ENCODE peak calls at places on chromosomes 3 and 15, in four cellular contexts. One of them, this sample, is unnamed.

GRCh38 chr15:72493220-72493619 is 19.1 kb downstream of the ARIH1 start:
- DNase-seq in adipocyte: no peak
- DNase-seq in HFF-Myc: no peak
- DNase-seq in thoracic aorta: no peak
- DNase-seq in this sample: no peak

GRCh38 chr15:101439285-101439919 is 50.1 kb downstream of the PCSK6 start:
- DNase-seq in HFF-Myc: no peak
- DNase-seq in adipocyte: peak
- DNase-seq in thoracic aorta: no peak
- DNase-seq in this sample: no peak

GRCh38 chr3:49327485-49327884 is 12.4 kb downstream of the USP4 start:
- DNase-seq in HFF-Myc: no peak
- DNase-seq in thoracic aorta: no peak
- DNase-seq in adipocyte: no peak
- DNase-seq in this sample: no peak

GRCh38 chr3:13403213-13403817 is 16.8 kb downstream of the NUP210 start:
- DNase-seq in thoracic aorta: no peak
- DNase-seq in HFF-Myc: no peak
- DNase-seq in adipocyte: no peak
- DNase-seq in this sample: no peak

GRCh38 chr15:44971036-44971435 is 14.5 kb downstream of the TERB2 start:
- DNase-seq in thoracic aorta: no peak
- DNase-seq in adipocyte: no peak
- DNase-seq in HFF-Myc: no peak
- DNase-seq in this sample: no peak

GRCh38 chr15:32124726-32125125 is 94.4 kb downstream of the CHRNA7 start:
- DNase-seq in thoracic aorta: no peak
- DNase-seq in HFF-Myc: no peak
- DNase-seq in adipocyte: no peak
- DNase-seq in this sample: no peak

GRCh38 chr3:8769088-8769822 is at the start of gene OXTR:
- DNase-seq in thoracic aorta: no peak
- DNase-seq in adipocyte: peak
- DNase-seq in HFF-Myc: peak
- DNase-seq in this sample: no peak

GRCh38 chr3:36244728-36245127 is 135.6 kb upstream of the STAC start:
- DNase-seq in adipocyte: peak
- DNase-seq in HFF-Myc: peak
- DNase-seq in thoracic aorta: no peak
- DNase-seq in this sample: no peak

GRCh38 chr15:96340611-96341464 is 10.3 kb downstream of the NR2F2 start:
- DNase-seq in HFF-Myc: no peak
- DNase-seq in thoracic aorta: no peak
- DNase-seq in adipocyte: peak
- DNase-seq in this sample: no peak

GRCh38 chr15:36757189-36757814 is 177.9 kb downstream of the CDIN1 start:
- DNase-seq in HFF-Myc: no peak
- DNase-seq in thoracic aorta: no peak
- DNase-seq in adipocyte: no peak
- DNase-seq in this sample: no peak

GRCh38 chr3:188664795-188665194 is 507.0 kb upstream of the TPRG1 start:
- DNase-seq in HFF-Myc: no peak
- DNase-seq in adipocyte: no peak
- DNase-seq in thoracic aorta: no peak
- DNase-seq in this sample: no peak

GRCh38 chr15:78071378-78071777 is 6.1 kb downstream of the TBC1D2B start:
- DNase-seq in adipocyte: no peak
- DNase-seq in HFF-Myc: no peak
- DNase-seq in thoracic aorta: no peak
- DNase-seq in this sample: no peak

GRCh38 chr15:64856429-64857145 is 14.9 kb downstream of the PLEKHO2 start:
- DNase-seq in adipocyte: peak
- DNase-seq in thoracic aorta: no peak
- DNase-seq in HFF-Myc: no peak
- DNase-seq in this sample: no peak

GRCh38 chr15:101652783-101653430 is 726 bp upstream of the TM2D3 start:
- DNase-seq in HFF-Myc: no peak
- DNase-seq in adipocyte: peak
- DNase-seq in thoracic aorta: no peak
- DNase-seq in this sample: no peak

GRCh38 chr15:91824256-91824655 is 29.3 kb upstream of the SLCO3A1 start:
- DNase-seq in thoracic aorta: no peak
- DNase-seq in adipocyte: no peak
- DNase-seq in HFF-Myc: no peak
- DNase-seq in this sample: no peak

GRCh38 chr3:69770219-69770618 is 31.0 kb downstream of the MITF start:
- DNase-seq in adipocyte: no peak
- DNase-seq in HFF-Myc: no peak
- DNase-seq in thoracic aorta: no peak
- DNase-seq in this sample: peak

GRCh38 chr3:20046556-20046955 is 6.3 kb downstream of the KAT2B start:
- DNase-seq in HFF-Myc: no peak
- DNase-seq in thoracic aorta: no peak
- DNase-seq in adipocyte: no peak
- DNase-seq in this sample: no peak

GRCh38 chr3:20042331-20042730 is 2.1 kb downstream of the KAT2B start:
- DNase-seq in adipocyte: no peak
- DNase-seq in thoracic aorta: no peak
- DNase-seq in HFF-Myc: no peak
- DNase-seq in this sample: no peak

GRCh38 chr3:20043398-20043797 is 3.2 kb downstream of the KAT2B start:
- DNase-seq in HFF-Myc: no peak
- DNase-seq in thoracic aorta: peak
- DNase-seq in adipocyte: peak
- DNase-seq in this sample: no peak

GRCh38 chr3:20041197-20041780 is 1.0 kb downstream of the KAT2B start:
- DNase-seq in HFF-Myc: no peak
- DNase-seq in adipocyte: peak
- DNase-seq in thoracic aorta: peak
- DNase-seq in this sample: no peak

GRCh38 chr3:20043825-20044224 is 3.6 kb downstream of the KAT2B start:
- DNase-seq in adipocyte: no peak
- DNase-seq in HFF-Myc: no peak
- DNase-seq in thoracic aorta: no peak
- DNase-seq in this sample: no peak
- H3K4me3 ChIP-seq in adipocyte: peak
- H3K4me3 ChIP-seq in HFF-Myc: no peak
- H3K4me3 ChIP-seq in thoracic aorta: peak
- H3K4me3 ChIP-seq in this sample: no peak

GRCh38 chr15:88897142-88897455 is 1.8 kb upstream of the HAPLN3 start:
- DNase-seq in adipocyte: no peak
- DNase-seq in HFF-Myc: no peak
- DNase-seq in thoracic aorta: no peak
- DNase-seq in this sample: no peak

GRCh38 chr15:88896339-88897033 is 1.1 kb upstream of the HAPLN3 start:
- DNase-seq in thoracic aorta: no peak
- DNase-seq in adipocyte: no peak
- DNase-seq in HFF-Myc: no peak
- DNase-seq in this sample: no peak

GRCh38 chr15:88891540-88892254 is 3.6 kb downstream of the HAPLN3 start:
- DNase-seq in adipocyte: no peak
- DNase-seq in thoracic aorta: no peak
- DNase-seq in HFF-Myc: no peak
- DNase-seq in this sample: no peak

GRCh38 chr15:88894819-88895767 is at the start of gene HAPLN3:
- DNase-seq in thoracic aorta: no peak
- DNase-seq in adipocyte: peak
- DNase-seq in HFF-Myc: no peak
- DNase-seq in this sample: no peak

DNA sequence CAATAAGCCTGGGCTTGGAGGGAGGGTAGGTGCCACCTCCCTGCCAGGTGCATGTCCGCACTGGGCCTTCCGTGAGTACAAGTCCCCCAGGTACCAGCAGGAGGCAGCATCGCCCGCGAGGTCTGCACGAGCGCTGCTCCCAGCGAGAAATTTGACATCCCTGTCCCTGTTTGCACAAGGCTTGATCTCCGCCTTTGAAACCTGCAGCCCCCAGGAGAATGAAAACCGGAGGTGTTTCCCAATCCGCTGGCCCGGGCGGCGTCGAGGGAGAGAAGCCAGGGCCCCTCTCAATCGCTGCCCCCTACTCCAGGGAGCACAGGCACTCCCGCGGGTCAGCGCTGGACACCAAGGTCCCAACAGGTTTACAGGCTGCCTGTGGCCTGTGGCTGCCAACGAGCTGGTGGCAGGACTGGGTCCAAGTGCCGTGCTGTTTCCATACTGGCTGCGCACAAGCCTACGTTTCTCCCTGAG is 961 bp downstream of the HAPLN3 start:
- DNase-seq in HFF-Myc: no peak
- DNase-seq in thoracic aorta: no peak
- DNase-seq in adipocyte: no peak
- DNase-seq in this sample: no peak
- H3K4me3 ChIP-seq in HFF-Myc: no peak
- H3K4me3 ChIP-seq in thoracic aorta: peak
- H3K4me3 ChIP-seq in adipocyte: peak
- H3K4me3 ChIP-seq in this sample: peak

GRCh38 chr15:85443593-85444328 is 63.4 kb downstream of the AKAP13 start:
- DNase-seq in thoracic aorta: no peak
- DNase-seq in HFF-Myc: no peak
- DNase-seq in adipocyte: peak
- DNase-seq in this sample: peak
- H3K4me3 ChIP-seq in thoracic aorta: no peak
- H3K4me3 ChIP-seq in HFF-Myc: no peak
- H3K4me3 ChIP-seq in adipocyte: no peak
- H3K4me3 ChIP-seq in this sample: no peak

DNA sequence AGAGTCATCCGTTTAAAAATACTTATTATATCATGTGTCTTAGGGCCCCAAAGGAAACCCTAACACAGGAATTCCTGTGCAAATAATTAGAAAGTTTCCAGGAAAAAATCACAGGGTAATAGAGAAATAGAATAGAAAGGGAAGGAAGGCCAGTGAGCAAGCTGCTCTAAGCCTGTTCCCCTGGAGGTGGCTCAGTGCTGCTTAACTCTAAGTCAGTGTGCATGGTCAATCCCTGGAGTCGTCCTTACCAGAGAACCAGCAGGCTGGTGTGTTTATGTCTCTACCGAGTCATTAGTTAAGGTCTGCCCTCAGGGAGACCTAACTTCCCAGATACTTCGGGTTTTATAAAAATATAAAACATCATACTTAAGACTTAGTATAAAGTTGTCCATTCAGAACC is 21.0 kb upstream of the MCF2L2 start:
- DNase-seq in HFF-Myc: no peak
- DNase-seq in adipocyte: peak
- DNase-seq in thoracic aorta: no peak
- DNase-seq in this sample: no peak
- H3K4me3 ChIP-seq in HFF-Myc: no peak
- H3K4me3 ChIP-seq in adipocyte: no peak
- H3K4me3 ChIP-seq in thoracic aorta: no peak
- H3K4me3 ChIP-seq in this sample: peak

DNA sequence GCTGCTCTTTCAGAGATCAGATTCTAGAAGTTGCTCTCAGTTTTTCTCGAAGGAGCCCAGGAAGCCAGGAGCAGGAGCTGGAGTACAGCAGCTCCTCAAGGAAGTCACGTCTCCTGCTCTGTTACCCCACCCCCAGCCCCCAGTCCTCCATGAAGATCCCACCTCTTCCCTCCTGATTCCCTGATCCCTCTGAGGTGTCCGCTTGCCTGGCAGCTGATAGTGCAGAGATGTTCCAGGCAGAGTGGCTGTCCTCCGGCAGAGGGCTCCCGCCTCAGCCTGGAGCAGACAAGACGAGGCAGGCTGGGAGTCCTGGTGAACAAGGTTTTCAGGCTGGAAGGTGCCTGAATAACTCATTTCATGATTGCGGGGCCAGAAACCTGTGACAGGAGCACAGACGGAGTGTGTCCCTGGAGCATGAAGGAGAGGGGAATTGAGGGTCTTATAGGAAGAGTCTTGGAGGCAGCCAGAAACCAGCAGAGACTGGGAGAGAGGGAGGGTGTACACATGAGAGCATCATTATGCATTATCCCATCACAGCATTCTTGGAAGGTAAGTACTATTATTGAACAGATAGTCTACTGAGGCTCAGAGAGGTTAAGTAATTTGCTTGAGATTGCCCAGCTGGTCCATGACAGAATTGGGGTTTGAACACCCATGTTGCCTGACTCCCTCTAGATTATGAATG is 1.2 kb downstream of the HRH1 start:
- DNase-seq in thoracic aorta: peak
- DNase-seq in adipocyte: peak
- DNase-seq in HFF-Myc: peak
- DNase-seq in this sample: no peak
- H3K4me3 ChIP-seq in thoracic aorta: peak
- H3K4me3 ChIP-seq in adipocyte: peak
- H3K4me3 ChIP-seq in HFF-Myc: peak
- H3K4me3 ChIP-seq in this sample: peak

This sample was measured in epithelial cell of proximal tubule.